ENCODE peak calls at places on chromosomes 13 and 19, in four cellular contexts. G is T-helper 17 cell, X is PC-3, J is IMR-90. F is an unnamed sample.

GRCh38 chr19:13057147-13057572 is 45.5 kb downstream of the LYL1 start:
- DNase-seq in G (no peak), X (peak), J (no peak), F (no peak)

GRCh38 chr13:109152941-109153340 is 523.5 kb downstream of the MYO16 start:
- DNase-seq in G (no peak), X (no peak), J (no peak), F (no peak)

GRCh38 chr13:98570929-98571372 is 6.0 kb downstream of the STK24 start:
- DNase-seq in G (no peak), X (peak), J (no peak), F (no peak)

GRCh38 chr13:110644892-110645521 is 29.7 kb downstream of the NAXD start:
- DNase-seq in G (peak), X (peak), J (peak), F (no peak)

GRCh38 chr13:75153386-75153785 is 328.6 kb downstream of the TBC1D4 start:
- DNase-seq in G (no peak), X (no peak), J (no peak), F (no peak)

GRCh38 chr13:64810701-64811258 is 2419.4 kb downstream of the PCDH9 start:
- DNase-seq in G (no peak), X (peak), J (peak), F (no peak)

GRCh38 chr19:14004619-14005380 is 1.3 kb downstream of the RFX1 start:
- DNase-seq in G (no peak), X (no peak), J (no peak), F (no peak)

GRCh38 chr13:28707629-28708427 is 10.9 kb downstream of the SLC46A3 start:
- DNase-seq in G (no peak), X (peak), J (peak), F (no peak)

GRCh38 chr19:10892256-10892655 is 20.9 kb downstream of the CARM1 start:
- DNase-seq in G (no peak), X (no peak), J (no peak), F (no peak)

GRCh38 chr13:113456116-113456702 is 2.9 kb upstream of the ADPRHL1 start:
- DNase-seq in G (no peak), X (no peak), J (no peak), F (no peak)